ENCODE peak calls at places on chromosome 20, in ten cellular contexts. One of them, this sample, is unnamed.

GRCh38 chr20:58716476-58717277 is 24.1 kb downstream of the NPEPL1 start:
- DNase-seq in aorta: no peak
- DNase-seq in ovary: peak
- DNase-seq in CD4-positive, alpha-beta T cell: no peak
- DNase-seq in psoas muscle: peak
- DNase-seq in dorsolateral prefrontal cortex: peak
- DNase-seq in OCI-LY7: no peak
- DNase-seq in CD8-positive, alpha-beta memory T cell: no peak
- DNase-seq in effector memory CD4-positive, alpha-beta T cell: no peak
- DNase-seq in transverse colon: peak
- DNase-seq in this sample: no peak

GRCh38 chr20:5844063-5844681 is 94.0 kb downstream of the SHLD1 start:
- DNase-seq in aorta: no peak
- DNase-seq in ovary: no peak
- DNase-seq in CD4-positive, alpha-beta T cell: peak
- DNase-seq in psoas muscle: no peak
- DNase-seq in dorsolateral prefrontal cortex: no peak
- DNase-seq in OCI-LY7: no peak
- DNase-seq in CD8-positive, alpha-beta memory T cell: no peak
- DNase-seq in effector memory CD4-positive, alpha-beta T cell: peak
- DNase-seq in transverse colon: no peak
- DNase-seq in this sample: no peak

GRCh38 chr20:2137552-2138201 is 36.0 kb downstream of the STK35 start:
- DNase-seq in aorta: no peak
- DNase-seq in ovary: no peak
- DNase-seq in CD4-positive, alpha-beta T cell: no peak
- DNase-seq in psoas muscle: no peak
- DNase-seq in dorsolateral prefrontal cortex: no peak
- DNase-seq in OCI-LY7: no peak
- DNase-seq in CD8-positive, alpha-beta memory T cell: no peak
- DNase-seq in effector memory CD4-positive, alpha-beta T cell: no peak
- DNase-seq in transverse colon: no peak
- DNase-seq in this sample: no peak

GRCh38 chr20:13325796-13326340 is 104.8 kb downstream of the ISM1 start:
- DNase-seq in aorta: no peak
- DNase-seq in ovary: no peak
- DNase-seq in CD4-positive, alpha-beta T cell: no peak
- DNase-seq in psoas muscle: no peak
- DNase-seq in dorsolateral prefrontal cortex: no peak
- DNase-seq in OCI-LY7: no peak
- DNase-seq in CD8-positive, alpha-beta memory T cell: no peak
- DNase-seq in effector memory CD4-positive, alpha-beta T cell: no peak
- DNase-seq in transverse colon: no peak
- DNase-seq in this sample: no peak

GRCh38 chr20:51463560-51463959 is 79.0 kb downstream of the NFATC2 start:
- DNase-seq in aorta: no peak
- DNase-seq in ovary: peak
- DNase-seq in CD4-positive, alpha-beta T cell: no peak
- DNase-seq in psoas muscle: no peak
- DNase-seq in dorsolateral prefrontal cortex: no peak
- DNase-seq in OCI-LY7: no peak
- DNase-seq in CD8-positive, alpha-beta memory T cell: no peak
- DNase-seq in effector memory CD4-positive, alpha-beta T cell: no peak
- DNase-seq in transverse colon: no peak
- DNase-seq in this sample: no peak

GRCh38 chr20:63025534-63026331 is 19.0 kb upstream of the BHLHE23 start:
- DNase-seq in aorta: peak
- DNase-seq in ovary: peak
- DNase-seq in CD4-positive, alpha-beta T cell: no peak
- DNase-seq in psoas muscle: no peak
- DNase-seq in dorsolateral prefrontal cortex: peak
- DNase-seq in OCI-LY7: no peak
- DNase-seq in CD8-positive, alpha-beta memory T cell: peak
- DNase-seq in effector memory CD4-positive, alpha-beta T cell: no peak
- DNase-seq in transverse colon: no peak
- DNase-seq in this sample: peak

GRCh38 chr20:63096681-63097335 is 90.0 kb upstream of the BHLHE23 start:
- DNase-seq in aorta: peak
- DNase-seq in ovary: peak
- DNase-seq in CD4-positive, alpha-beta T cell: no peak
- DNase-seq in psoas muscle: no peak
- DNase-seq in dorsolateral prefrontal cortex: peak
- DNase-seq in OCI-LY7: no peak
- DNase-seq in CD8-positive, alpha-beta memory T cell: no peak
- DNase-seq in effector memory CD4-positive, alpha-beta T cell: no peak
- DNase-seq in transverse colon: peak
- DNase-seq in this sample: no peak

GRCh38 chr20:13430346-13431002 is 208.3 kb downstream of the TASP1 start:
- DNase-seq in aorta: no peak
- DNase-seq in ovary: no peak
- DNase-seq in CD4-positive, alpha-beta T cell: no peak
- DNase-seq in psoas muscle: no peak
- DNase-seq in dorsolateral prefrontal cortex: no peak
- DNase-seq in OCI-LY7: peak
- DNase-seq in CD8-positive, alpha-beta memory T cell: no peak
- DNase-seq in effector memory CD4-positive, alpha-beta T cell: no peak
- DNase-seq in transverse colon: no peak
- DNase-seq in this sample: no peak

DNA sequence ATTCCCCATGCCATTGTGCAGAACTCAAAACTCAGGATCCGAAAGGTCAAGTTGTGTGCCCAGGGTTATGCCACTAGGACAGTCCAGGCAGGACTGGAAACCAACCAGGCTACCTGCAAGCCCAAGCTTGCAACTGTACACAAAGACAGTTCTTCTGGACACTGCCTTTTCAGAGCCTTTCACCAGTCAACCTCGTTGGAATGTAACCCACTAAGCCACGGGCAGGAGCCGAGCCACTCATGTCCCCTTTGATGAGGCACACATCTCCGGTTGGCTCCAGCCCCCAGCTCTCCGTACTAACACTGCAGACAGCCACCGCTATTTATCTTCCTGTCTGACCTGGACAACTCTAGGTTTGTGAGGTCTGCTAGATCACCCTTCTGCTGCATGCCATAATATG is 62.5 kb downstream of the BMP7 start:
- DNase-seq in aorta: no peak
- DNase-seq in ovary: no peak
- DNase-seq in CD4-positive, alpha-beta T cell: no peak
- DNase-seq in psoas muscle: no peak
- DNase-seq in dorsolateral prefrontal cortex: no peak
- DNase-seq in OCI-LY7: no peak
- DNase-seq in CD8-positive, alpha-beta memory T cell: no peak
- DNase-seq in effector memory CD4-positive, alpha-beta T cell: no peak
- DNase-seq in transverse colon: no peak
- DNase-seq in this sample: no peak
- H3K27ac ChIP-seq in aorta: no peak
- H3K27ac ChIP-seq in ovary: no peak
- H3K27ac ChIP-seq in CD4-positive, alpha-beta T cell: no peak
- H3K27ac ChIP-seq in psoas muscle: no peak
- H3K27ac ChIP-seq in dorsolateral prefrontal cortex: no peak
- H3K27ac ChIP-seq in OCI-LY7: no peak
- H3K27ac ChIP-seq in CD8-positive, alpha-beta memory T cell: no peak
- H3K27ac ChIP-seq in effector memory CD4-positive, alpha-beta T cell: no peak
- H3K27ac ChIP-seq in transverse colon: no peak
- H3K27ac ChIP-seq in this sample: no peak

GRCh38 chr20:49563015-49563980 is 4.6 kb downstream of the PTGIS start:
- DNase-seq in aorta: no peak
- DNase-seq in ovary: no peak
- DNase-seq in CD4-positive, alpha-beta T cell: no peak
- DNase-seq in psoas muscle: no peak
- DNase-seq in dorsolateral prefrontal cortex: no peak
- DNase-seq in OCI-LY7: no peak
- DNase-seq in CD8-positive, alpha-beta memory T cell: no peak
- DNase-seq in effector memory CD4-positive, alpha-beta T cell: no peak
- DNase-seq in transverse colon: no peak
- DNase-seq in this sample: no peak

GRCh38 chr20:49561806-49562205 is 6.1 kb downstream of the PTGIS start:
- DNase-seq in aorta: no peak
- DNase-seq in ovary: no peak
- DNase-seq in CD4-positive, alpha-beta T cell: no peak
- DNase-seq in psoas muscle: no peak
- DNase-seq in dorsolateral prefrontal cortex: no peak
- DNase-seq in OCI-LY7: no peak
- DNase-seq in CD8-positive, alpha-beta memory T cell: no peak
- DNase-seq in effector memory CD4-positive, alpha-beta T cell: no peak
- DNase-seq in transverse colon: no peak
- DNase-seq in this sample: no peak

GRCh38 chr20:49561256-49561655 is 6.7 kb downstream of the PTGIS start:
- DNase-seq in aorta: no peak
- DNase-seq in ovary: no peak
- DNase-seq in CD4-positive, alpha-beta T cell: no peak
- DNase-seq in psoas muscle: no peak
- DNase-seq in dorsolateral prefrontal cortex: no peak
- DNase-seq in OCI-LY7: no peak
- DNase-seq in CD8-positive, alpha-beta memory T cell: no peak
- DNase-seq in effector memory CD4-positive, alpha-beta T cell: no peak
- DNase-seq in transverse colon: peak
- DNase-seq in this sample: no peak

GRCh38 chr20:49560646-49561045 is 7.3 kb downstream of the PTGIS start:
- DNase-seq in aorta: no peak
- DNase-seq in ovary: no peak
- DNase-seq in CD4-positive, alpha-beta T cell: no peak
- DNase-seq in psoas muscle: no peak
- DNase-seq in dorsolateral prefrontal cortex: no peak
- DNase-seq in OCI-LY7: no peak
- DNase-seq in CD8-positive, alpha-beta memory T cell: no peak
- DNase-seq in effector memory CD4-positive, alpha-beta T cell: no peak
- DNase-seq in transverse colon: peak
- DNase-seq in this sample: no peak

GRCh38 chr20:49562341-49563014 is 5.5 kb downstream of the PTGIS start:
- DNase-seq in aorta: peak
- DNase-seq in ovary: peak
- DNase-seq in CD4-positive, alpha-beta T cell: no peak
- DNase-seq in psoas muscle: peak
- DNase-seq in dorsolateral prefrontal cortex: no peak
- DNase-seq in OCI-LY7: no peak
- DNase-seq in CD8-positive, alpha-beta memory T cell: no peak
- DNase-seq in effector memory CD4-positive, alpha-beta T cell: no peak
- DNase-seq in transverse colon: peak
- DNase-seq in this sample: no peak
- H3K27ac ChIP-seq in aorta: peak
- H3K27ac ChIP-seq in ovary: peak
- H3K27ac ChIP-seq in CD4-positive, alpha-beta T cell: no peak
- H3K27ac ChIP-seq in psoas muscle: peak
- H3K27ac ChIP-seq in dorsolateral prefrontal cortex: no peak
- H3K27ac ChIP-seq in OCI-LY7: no peak
- H3K27ac ChIP-seq in CD8-positive, alpha-beta memory T cell: no peak
- H3K27ac ChIP-seq in effector memory CD4-positive, alpha-beta T cell: no peak
- H3K27ac ChIP-seq in transverse colon: peak
- H3K27ac ChIP-seq in this sample: no peak

GRCh38 chr20:45416917-45417316 is 976 bp downstream of the PIGT start:
- DNase-seq in aorta: no peak
- DNase-seq in ovary: no peak
- DNase-seq in CD4-positive, alpha-beta T cell: no peak
- DNase-seq in psoas muscle: no peak
- DNase-seq in dorsolateral prefrontal cortex: no peak
- DNase-seq in OCI-LY7: peak
- DNase-seq in CD8-positive, alpha-beta memory T cell: no peak
- DNase-seq in effector memory CD4-positive, alpha-beta T cell: no peak
- DNase-seq in transverse colon: no peak
- DNase-seq in this sample: no peak
- H3K27ac ChIP-seq in aorta: no peak
- H3K27ac ChIP-seq in ovary: no peak
- H3K27ac ChIP-seq in CD4-positive, alpha-beta T cell: no peak
- H3K27ac ChIP-seq in psoas muscle: no peak
- H3K27ac ChIP-seq in dorsolateral prefrontal cortex: no peak
- H3K27ac ChIP-seq in OCI-LY7: peak
- H3K27ac ChIP-seq in CD8-positive, alpha-beta memory T cell: peak
- H3K27ac ChIP-seq in effector memory CD4-positive, alpha-beta T cell: peak
- H3K27ac ChIP-seq in transverse colon: peak
- H3K27ac ChIP-seq in this sample: no peak

DNA sequence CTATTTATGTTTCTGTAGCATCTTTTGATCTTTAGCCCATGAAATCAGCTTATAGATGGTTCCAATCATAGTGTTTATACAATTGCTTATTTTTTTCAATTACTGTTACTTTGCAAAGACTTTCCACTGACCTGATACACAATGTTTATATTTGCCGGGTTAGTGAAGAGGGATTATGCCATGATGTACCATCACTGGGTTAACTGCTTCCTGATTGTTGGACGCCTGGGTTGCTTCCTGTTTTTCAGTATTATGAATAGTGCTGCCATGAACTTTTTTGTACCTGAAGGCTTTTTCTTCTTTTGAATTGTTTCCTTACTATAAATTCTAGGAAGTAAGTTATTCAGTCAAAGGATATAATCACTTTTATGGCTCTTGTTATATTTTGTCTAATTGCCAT is 6.9 kb downstream of the MANBAL start:
- DNase-seq in aorta: no peak
- DNase-seq in ovary: no peak
- DNase-seq in CD4-positive, alpha-beta T cell: no peak
- DNase-seq in psoas muscle: no peak
- DNase-seq in dorsolateral prefrontal cortex: no peak
- DNase-seq in OCI-LY7: peak
- DNase-seq in CD8-positive, alpha-beta memory T cell: no peak
- DNase-seq in effector memory CD4-positive, alpha-beta T cell: no peak
- DNase-seq in transverse colon: no peak
- DNase-seq in this sample: no peak
- H3K27ac ChIP-seq in aorta: peak
- H3K27ac ChIP-seq in ovary: no peak
- H3K27ac ChIP-seq in CD4-positive, alpha-beta T cell: no peak
- H3K27ac ChIP-seq in psoas muscle: peak
- H3K27ac ChIP-seq in dorsolateral prefrontal cortex: no peak
- H3K27ac ChIP-seq in OCI-LY7: no peak
- H3K27ac ChIP-seq in CD8-positive, alpha-beta memory T cell: no peak
- H3K27ac ChIP-seq in effector memory CD4-positive, alpha-beta T cell: no peak
- H3K27ac ChIP-seq in transverse colon: peak
- H3K27ac ChIP-seq in this sample: no peak

GRCh38 chr20:37309290-37309689 is 19.8 kb downstream of the MANBAL start:
- DNase-seq in aorta: no peak
- DNase-seq in ovary: no peak
- DNase-seq in CD4-positive, alpha-beta T cell: no peak
- DNase-seq in psoas muscle: no peak
- DNase-seq in dorsolateral prefrontal cortex: no peak
- DNase-seq in OCI-LY7: no peak
- DNase-seq in CD8-positive, alpha-beta memory T cell: no peak
- DNase-seq in effector memory CD4-positive, alpha-beta T cell: no peak
- DNase-seq in transverse colon: no peak
- DNase-seq in this sample: no peak
- H3K27ac ChIP-seq in aorta: no peak
- H3K27ac ChIP-seq in ovary: peak
- H3K27ac ChIP-seq in CD4-positive, alpha-beta T cell: no peak
- H3K27ac ChIP-seq in psoas muscle: no peak
- H3K27ac ChIP-seq in dorsolateral prefrontal cortex: no peak
- H3K27ac ChIP-seq in OCI-LY7: no peak
- H3K27ac ChIP-seq in CD8-positive, alpha-beta memory T cell: no peak
- H3K27ac ChIP-seq in effector memory CD4-positive, alpha-beta T cell: no peak
- H3K27ac ChIP-seq in transverse colon: peak
- H3K27ac ChIP-seq in this sample: no peak

GRCh38 chr20:52493177-52493711 is 301.7 kb upstream of the ZFP64 start:
- DNase-seq in aorta: no peak
- DNase-seq in ovary: no peak
- DNase-seq in CD4-positive, alpha-beta T cell: no peak
- DNase-seq in psoas muscle: no peak
- DNase-seq in dorsolateral prefrontal cortex: no peak
- DNase-seq in OCI-LY7: no peak
- DNase-seq in CD8-positive, alpha-beta memory T cell: no peak
- DNase-seq in effector memory CD4-positive, alpha-beta T cell: no peak
- DNase-seq in transverse colon: no peak
- DNase-seq in this sample: no peak
- H3K27ac ChIP-seq in aorta: no peak
- H3K27ac ChIP-seq in ovary: no peak
- H3K27ac ChIP-seq in CD4-positive, alpha-beta T cell: no peak
- H3K27ac ChIP-seq in psoas muscle: no peak
- H3K27ac ChIP-seq in dorsolateral prefrontal cortex: no peak
- H3K27ac ChIP-seq in OCI-LY7: no peak
- H3K27ac ChIP-seq in CD8-positive, alpha-beta memory T cell: no peak
- H3K27ac ChIP-seq in effector memory CD4-positive, alpha-beta T cell: no peak
- H3K27ac ChIP-seq in transverse colon: no peak
- H3K27ac ChIP-seq in this sample: no peak

GRCh38 chr20:36346256-36346655 is 40.1 kb downstream of the DLGAP4 start:
- DNase-seq in aorta: no peak
- DNase-seq in ovary: no peak
- DNase-seq in CD4-positive, alpha-beta T cell: no peak
- DNase-seq in psoas muscle: no peak
- DNase-seq in dorsolateral prefrontal cortex: no peak
- DNase-seq in OCI-LY7: no peak
- DNase-seq in CD8-positive, alpha-beta memory T cell: no peak
- DNase-seq in effector memory CD4-positive, alpha-beta T cell: no peak
- DNase-seq in transverse colon: no peak
- DNase-seq in this sample: no peak
- H3K27ac ChIP-seq in aorta: no peak
- H3K27ac ChIP-seq in ovary: no peak
- H3K27ac ChIP-seq in CD4-positive, alpha-beta T cell: no peak
- H3K27ac ChIP-seq in psoas muscle: no peak
- H3K27ac ChIP-seq in dorsolateral prefrontal cortex: no peak
- H3K27ac ChIP-seq in OCI-LY7: no peak
- H3K27ac ChIP-seq in CD8-positive, alpha-beta memory T cell: no peak
- H3K27ac ChIP-seq in effector memory CD4-positive, alpha-beta T cell: no peak
- H3K27ac ChIP-seq in transverse colon: no peak
- H3K27ac ChIP-seq in this sample: no peak